ENCODE peak calls at places on chromosome 18, in ten cellular contexts. U is effector memory CD4-positive, alpha-beta T cell; R is ovary; E is colonic mucosa; F is psoas muscle; K is GM23338; S is CD4-positive, CD25-positive, alpha-beta regulatory T cell; L is heart left ventricle; B is neural progenitor cell; G is IMR-90. T is an unnamed sample.

GRCh38 chr18:74013955-74014354 is 133.7 kb downstream of the FBXO15 start:
- DNase-seq in K (no peak), U (no peak), S (no peak), E (no peak), F (no peak), B (no peak), L (no peak), R (no peak), G (peak; percentile 57), T (no peak)

GRCh38 chr18:64966667-64967066 is 784.1 kb upstream of the CDH7 start:
- DNase-seq in B (peak; percentile 46), E (no peak), S (no peak), U (no peak), L (peak; percentile 42), G (no peak), F (no peak), R (no peak), K (peak; percentile 35), T (no peak)

GRCh38 chr18:47397671-47398319 is 146.3 kb upstream of the SKOR2 start:
- DNase-seq in S (no peak), U (no peak), F (no peak), K (peak; percentile 82), G (no peak), L (no peak), R (no peak), B (peak; percentile 52), E (peak; percentile 46), T (no peak)

GRCh38 chr18:644395-645004 is 13.0 kb upstream of the TYMS start:
- DNase-seq in F (no peak), B (no peak), E (no peak), G (no peak), K (no peak), S (no peak), L (no peak), U (no peak), R (no peak), T (no peak)

GRCh38 chr18:57141208-57142129 is 5.4 kb upstream of the BOD1L2 start:
- DNase-seq in F (no peak), B (no peak), L (no peak), E (peak; percentile 85), R (no peak), K (no peak), U (no peak), S (no peak), G (no peak), T (no peak)

GRCh38 chr18:45539383-45539960 is 75.8 kb upstream of the SLC14A2 start:
- DNase-seq in F (no peak), B (no peak), G (no peak), R (no peak), U (no peak), S (no peak), K (no peak), L (no peak), E (no peak), T (no peak)

GRCh38 chr18:54119524-54120019 is 104.9 kb downstream of the MBD2 start:
- DNase-seq in R (no peak), F (no peak), B (peak; percentile 73), G (peak; percentile 59), U (no peak), L (no peak), E (peak; percentile 28), S (no peak), K (peak; percentile 88), T (no peak)

GRCh38 chr18:24799720-24800119 is 339.3 kb downstream of the HRH4 start:
- DNase-seq in G (no peak), K (no peak), R (no peak), F (no peak), U (no peak), S (no peak), B (no peak), E (no peak), L (no peak), T (no peak)

GRCh38 chr18:60322591-60322990 is 50.0 kb downstream of the MC4R start:
- DNase-seq in E (no peak), S (no peak), G (no peak), L (no peak), F (no peak), R (no peak), B (no peak), U (no peak), K (no peak), T (no peak)

GRCh38 chr18:51278045-51278649 is 80.7 kb upstream of the MEX3C start:
- DNase-seq in L (no peak), E (peak; percentile 62), F (no peak), G (no peak), S (no peak), R (no peak), U (no peak), B (peak; percentile 74), K (peak; percentile 83), T (no peak)

GRCh38 chr18:76401496-76401895 is 93.5 kb downstream of the ZNF516 start:
- DNase-seq in U (no peak), K (no peak), S (no peak), F (no peak), L (no peak), R (no peak), E (no peak), B (no peak), G (no peak), T (no peak)
- H3K4me1 ChIP-seq in U (no peaks in the 10 kb centered on the region), K (peaks cover 4% of the 10 kb centered on the region), S (no peaks in the 10 kb centered on the region), F (peaks cover 17% of the 10 kb centered on the region), L (peaks cover 13% of the 10 kb centered on the region), R (peaks cover 13% of the 10 kb centered on the region), E (no peaks in the 10 kb centered on the region), B (peaks cover 13% of the 10 kb centered on the region), G (peaks cover 6% of the 10 kb centered on the region), T (peaks cover 3% of the 10 kb centered on the region)

DNA sequence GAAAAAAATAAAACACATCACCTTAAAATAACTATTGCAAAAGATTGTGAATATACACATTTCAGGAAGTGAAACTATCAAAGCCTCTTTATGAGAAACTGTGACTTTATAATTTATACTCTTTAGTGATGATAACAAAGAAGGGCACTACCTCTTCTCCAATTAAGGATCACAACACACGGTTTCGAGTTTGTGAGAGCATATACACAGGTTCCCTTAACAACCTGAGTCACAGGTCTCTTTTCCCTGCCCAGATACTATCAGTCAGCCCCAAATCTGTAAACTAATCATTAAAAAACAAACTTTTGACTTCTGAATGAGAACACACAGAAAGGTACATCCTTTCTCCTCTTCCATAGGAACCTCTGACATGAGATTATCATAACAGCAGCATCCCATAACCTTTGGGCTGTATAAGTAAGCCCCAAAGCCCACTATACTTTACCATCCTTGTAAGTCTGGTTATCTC is 44.9 kb downstream of the PTPN2 start:
- DNase-seq in U (no peak), F (no peak), R (no peak), G (no peak), K (no peak), L (no peak), E (no peak), S (no peak), B (no peak), T (no peak)
- H3K4me1 ChIP-seq in U (peaks cover 22% of the 10 kb centered on the region), F (peaks cover 12% of the 10 kb centered on the region), R (peaks cover 1% of the 10 kb centered on the region), G (peaks cover 18% of the 10 kb centered on the region), K (peaks cover 21% of the 10 kb centered on the region), L (peaks cover 5% of the 10 kb centered on the region), E (no peaks in the 10 kb centered on the region), S (peaks cover 57% of the 10 kb centered on the region), B (no peaks in the 10 kb centered on the region), T (peaks cover 32% of the 10 kb centered on the region)

GRCh38 chr18:2983296-2983695 is 29.6 kb downstream of the LPIN2 start:
- DNase-seq in B (no peak), K (no peak), S (no peak), L (no peak), U (no peak), E (no peak), R (no peak), G (no peak), F (no peak), T (no peak)

GRCh38 chr18:2984703-2985261 is 28.2 kb downstream of the LPIN2 start:
- DNase-seq in L (no peak), S (no peak), F (no peak), E (peak; percentile 85), K (no peak), B (peak; percentile 31), U (no peak), G (no peak), R (no peak), T (no peak)

GRCh38 chr18:2980607-2980923 is 32.4 kb downstream of the LPIN2 start:
- DNase-seq in E (no peak), S (no peak), K (no peak), U (no peak), B (no peak), R (no peak), F (no peak), G (no peak), L (no peak), T (no peak)

GRCh38 chr18:2981212-2981728 is 31.7 kb downstream of the LPIN2 start:
- DNase-seq in R (no peak), K (no peak), B (no peak), F (no peak), S (no peak), L (no peak), G (peak; percentile 95), E (no peak), U (no peak), T (no peak)

DNA sequence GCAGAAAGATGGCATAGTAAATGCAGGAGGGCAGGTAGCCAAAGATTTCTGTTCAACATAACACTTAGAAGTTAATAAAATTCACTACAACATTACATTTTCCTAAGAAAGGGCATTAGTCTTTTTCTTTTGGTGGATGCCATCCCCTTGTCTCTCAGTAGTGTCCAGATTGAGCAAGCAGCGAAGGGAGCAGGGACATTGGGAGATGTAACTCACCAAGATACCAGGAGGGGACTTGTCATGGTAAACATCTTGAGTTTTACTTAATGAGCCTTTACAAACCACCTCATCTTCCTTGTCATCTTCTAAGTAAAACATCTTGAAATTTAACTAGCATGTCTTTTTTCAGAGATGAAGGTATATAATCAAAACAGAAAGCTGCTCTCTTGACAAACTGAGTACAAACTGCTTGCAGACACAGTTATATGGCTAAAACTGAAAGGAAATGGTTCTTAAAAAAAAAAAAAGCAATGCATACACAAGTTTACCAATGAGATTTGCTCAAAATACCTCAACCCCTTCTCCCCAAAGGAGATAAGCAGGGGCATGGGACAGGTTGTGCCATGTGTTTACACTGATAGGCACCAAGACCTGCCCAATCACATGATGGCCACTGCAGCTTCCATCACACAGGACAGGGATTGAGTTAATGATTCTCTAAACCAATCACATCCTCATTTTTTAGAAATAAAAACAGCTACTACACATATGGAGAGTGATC is 30.3 kb downstream of the LPIN2 start:
- DNase-seq in K (peak; percentile 56), F (no peak), G (no peak), U (no peak), B (no peak), R (no peak), L (no peak), S (no peak), E (peak; percentile 52), T (no peak)
- H3K4me1 ChIP-seq in K (peaks cover 28% of the 10 kb centered on the region), F (peaks cover 18% of the 10 kb centered on the region), G (peaks cover 44% of the 10 kb centered on the region), U (peaks cover 39% of the 10 kb centered on the region), B (peaks cover 27% of the 10 kb centered on the region), R (peaks cover 23% of the 10 kb centered on the region), L (peaks cover 49% of the 10 kb centered on the region), S (peaks cover 59% of the 10 kb centered on the region), E (peaks cover 13% of the 10 kb centered on the region), T (peaks cover 9% of the 10 kb centered on the region)

DNA sequence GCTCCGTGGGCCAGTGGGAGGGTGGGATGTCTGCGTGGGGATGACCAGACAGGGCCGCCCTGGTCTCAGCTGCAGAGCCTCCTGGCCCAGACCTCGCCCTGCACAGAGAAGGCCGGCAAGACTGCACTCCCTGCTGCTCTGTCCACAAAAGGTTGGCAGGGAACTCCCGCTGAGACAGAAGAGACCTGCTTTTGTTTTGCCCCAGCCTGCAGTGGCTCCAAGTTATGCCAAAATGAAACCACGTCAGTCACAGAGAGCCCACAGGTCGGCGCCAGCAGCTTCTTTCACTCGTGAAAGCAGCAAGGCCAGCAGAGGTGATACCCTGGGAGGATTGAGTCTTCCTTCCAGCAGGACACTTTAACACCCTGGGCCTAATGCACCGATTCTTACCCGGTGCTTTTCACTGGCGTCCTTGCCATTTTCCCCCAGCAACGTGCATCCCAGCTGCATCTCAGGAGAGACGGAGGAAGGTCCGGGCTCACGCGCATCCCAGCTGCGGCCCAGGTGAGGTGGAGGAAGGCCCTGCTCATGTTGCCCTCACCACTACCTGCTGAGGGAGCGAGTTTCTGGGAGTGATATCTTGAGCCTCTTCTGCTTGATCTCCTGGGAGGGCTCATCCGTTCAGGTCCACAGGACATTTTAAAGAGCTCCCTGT is 22.1 kb upstream of the CTDP1 start:
- DNase-seq in U (no peak), E (no peak), L (no peak), K (peak; percentile 72), R (no peak), G (no peak), B (peak; percentile 79), S (no peak), F (no peak), T (no peak)
- H3K4me1 ChIP-seq in U (no peaks in the 10 kb centered on the region), E (no peaks in the 10 kb centered on the region), L (no peaks in the 10 kb centered on the region), K (peaks cover 30% of the 10 kb centered on the region), R (no peaks in the 10 kb centered on the region), G (no peaks in the 10 kb centered on the region), B (peaks cover 33% of the 10 kb centered on the region), S (no peaks in the 10 kb centered on the region), F (no peaks in the 10 kb centered on the region), T (no peaks in the 10 kb centered on the region)

T was measured in keratinocyte.